ENCODE peak calls at places on chromosomes 4 and X, in ten cellular contexts. One of them, this sample, is unnamed.

GRCh38 chr4:122293374-122294365 is 85.1 kb upstream of the ADAD1 start:
- DNase-seq in dermis blood vessel endothelial cell: no peak
- DNase-seq in fibroblast of mammary gland: no peak
- DNase-seq in NCI-H510A: no peak
- DNase-seq in stimulated activated CD4-positive, alpha-beta T cell treated with anti-CD3 and anti-CD28 coated beads, Interleukin-12 subunit alpha, Interleukin-12 subunit beta, amount 100 ng/mL, for 4 hours: no peak
- DNase-seq in SJSA1: no peak
- DNase-seq in trophoblast cell: no peak
- DNase-seq in DMS153: no peak
- DNase-seq in iPS-NIHi11: peak
- DNase-seq in cerebellar cortex: peak
- DNase-seq in this sample: peak

GRCh38 chr4:128322986-128323385 is 35.4 kb upstream of the PGRMC2 start:
- DNase-seq in trophoblast cell: peak
- DNase-seq in stimulated activated CD4-positive, alpha-beta T cell treated with anti-CD3 and anti-CD28 coated beads, Interleukin-12 subunit alpha, Interleukin-12 subunit beta, amount 100 ng/mL, for 4 hours: no peak
- DNase-seq in iPS-NIHi11: no peak
- DNase-seq in cerebellar cortex: no peak
- DNase-seq in DMS153: no peak
- DNase-seq in SJSA1: peak
- DNase-seq in NCI-H510A: no peak
- DNase-seq in fibroblast of mammary gland: peak
- DNase-seq in dermis blood vessel endothelial cell: peak
- DNase-seq in this sample: no peak

GRCh38 chr4:3880595-3881120 is 114.5 kb downstream of the ADRA2C start:
- DNase-seq in fibroblast of mammary gland: peak
- DNase-seq in DMS153: no peak
- DNase-seq in iPS-NIHi11: peak
- DNase-seq in dermis blood vessel endothelial cell: peak
- DNase-seq in cerebellar cortex: peak
- DNase-seq in SJSA1: no peak
- DNase-seq in trophoblast cell: peak
- DNase-seq in stimulated activated CD4-positive, alpha-beta T cell treated with anti-CD3 and anti-CD28 coated beads, Interleukin-12 subunit alpha, Interleukin-12 subunit beta, amount 100 ng/mL, for 4 hours: peak
- DNase-seq in NCI-H510A: no peak
- DNase-seq in this sample: peak

GRCh38 chrX:47483310-47484268 is 567 bp upstream of the ZNF41 start:
- DNase-seq in DMS153: no peak
- DNase-seq in stimulated activated CD4-positive, alpha-beta T cell treated with anti-CD3 and anti-CD28 coated beads, Interleukin-12 subunit alpha, Interleukin-12 subunit beta, amount 100 ng/mL, for 4 hours: no peak
- DNase-seq in cerebellar cortex: peak
- DNase-seq in iPS-NIHi11: no peak
- DNase-seq in fibroblast of mammary gland: peak
- DNase-seq in trophoblast cell: no peak
- DNase-seq in SJSA1: peak
- DNase-seq in dermis blood vessel endothelial cell: peak
- DNase-seq in NCI-H510A: no peak
- DNase-seq in this sample: no peak

GRCh38 chr4:178395798-178396197 is 953.6 kb upstream of the AGA start:
- DNase-seq in trophoblast cell: no peak
- DNase-seq in dermis blood vessel endothelial cell: no peak
- DNase-seq in DMS153: no peak
- DNase-seq in fibroblast of mammary gland: no peak
- DNase-seq in iPS-NIHi11: no peak
- DNase-seq in SJSA1: no peak
- DNase-seq in stimulated activated CD4-positive, alpha-beta T cell treated with anti-CD3 and anti-CD28 coated beads, Interleukin-12 subunit alpha, Interleukin-12 subunit beta, amount 100 ng/mL, for 4 hours: no peak
- DNase-seq in cerebellar cortex: no peak
- DNase-seq in NCI-H510A: no peak
- DNase-seq in this sample: no peak

GRCh38 chr4:99076292-99076976 is 12.2 kb downstream of the ADH5 start:
- DNase-seq in SJSA1: no peak
- DNase-seq in NCI-H510A: no peak
- DNase-seq in iPS-NIHi11: no peak
- DNase-seq in trophoblast cell: peak
- DNase-seq in stimulated activated CD4-positive, alpha-beta T cell treated with anti-CD3 and anti-CD28 coated beads, Interleukin-12 subunit alpha, Interleukin-12 subunit beta, amount 100 ng/mL, for 4 hours: no peak
- DNase-seq in dermis blood vessel endothelial cell: no peak
- DNase-seq in cerebellar cortex: no peak
- DNase-seq in fibroblast of mammary gland: no peak
- DNase-seq in DMS153: no peak
- DNase-seq in this sample: no peak

GRCh38 chr4:122747068-122747467 is 14.6 kb downstream of the BBS12 start:
- DNase-seq in stimulated activated CD4-positive, alpha-beta T cell treated with anti-CD3 and anti-CD28 coated beads, Interleukin-12 subunit alpha, Interleukin-12 subunit beta, amount 100 ng/mL, for 4 hours: no peak
- DNase-seq in dermis blood vessel endothelial cell: no peak
- DNase-seq in DMS153: no peak
- DNase-seq in fibroblast of mammary gland: no peak
- DNase-seq in iPS-NIHi11: no peak
- DNase-seq in NCI-H510A: no peak
- DNase-seq in trophoblast cell: no peak
- DNase-seq in cerebellar cortex: no peak
- DNase-seq in SJSA1: no peak
- DNase-seq in this sample: no peak

GRCh38 chrX:18793601-18794089 is 86.2 kb downstream of the PPEF1 start:
- DNase-seq in NCI-H510A: peak
- DNase-seq in trophoblast cell: no peak
- DNase-seq in DMS153: no peak
- DNase-seq in stimulated activated CD4-positive, alpha-beta T cell treated with anti-CD3 and anti-CD28 coated beads, Interleukin-12 subunit alpha, Interleukin-12 subunit beta, amount 100 ng/mL, for 4 hours: no peak
- DNase-seq in cerebellar cortex: no peak
- DNase-seq in SJSA1: peak
- DNase-seq in dermis blood vessel endothelial cell: peak
- DNase-seq in fibroblast of mammary gland: no peak
- DNase-seq in iPS-NIHi11: peak
- DNase-seq in this sample: peak

GRCh38 chrX:16610121-16610565 is 39.8 kb upstream of the S100G start:
- DNase-seq in SJSA1: no peak
- DNase-seq in dermis blood vessel endothelial cell: peak
- DNase-seq in NCI-H510A: no peak
- DNase-seq in cerebellar cortex: no peak
- DNase-seq in DMS153: no peak
- DNase-seq in fibroblast of mammary gland: peak
- DNase-seq in iPS-NIHi11: no peak
- DNase-seq in trophoblast cell: no peak
- DNase-seq in stimulated activated CD4-positive, alpha-beta T cell treated with anti-CD3 and anti-CD28 coated beads, Interleukin-12 subunit alpha, Interleukin-12 subunit beta, amount 100 ng/mL, for 4 hours: no peak
- DNase-seq in this sample: no peak

GRCh38 chr4:71266090-71266794 is 72.6 kb upstream of the SLC4A4 start:
- DNase-seq in dermis blood vessel endothelial cell: no peak
- DNase-seq in cerebellar cortex: no peak
- DNase-seq in NCI-H510A: no peak
- DNase-seq in SJSA1: no peak
- DNase-seq in iPS-NIHi11: no peak
- DNase-seq in trophoblast cell: no peak
- DNase-seq in fibroblast of mammary gland: peak
- DNase-seq in DMS153: no peak
- DNase-seq in stimulated activated CD4-positive, alpha-beta T cell treated with anti-CD3 and anti-CD28 coated beads, Interleukin-12 subunit alpha, Interleukin-12 subunit beta, amount 100 ng/mL, for 4 hours: no peak
- DNase-seq in this sample: no peak

GRCh38 chr4:77538574-77539157 is 67.0 kb upstream of the CXCL13 start:
- DNase-seq in DMS153: peak
- DNase-seq in iPS-NIHi11: no peak
- DNase-seq in cerebellar cortex: peak
- DNase-seq in SJSA1: no peak
- DNase-seq in fibroblast of mammary gland: peak
- DNase-seq in trophoblast cell: no peak
- DNase-seq in stimulated activated CD4-positive, alpha-beta T cell treated with anti-CD3 and anti-CD28 coated beads, Interleukin-12 subunit alpha, Interleukin-12 subunit beta, amount 100 ng/mL, for 4 hours: no peak
- DNase-seq in dermis blood vessel endothelial cell: no peak
- DNase-seq in NCI-H510A: no peak
- DNase-seq in this sample: no peak

GRCh38 chr4:134622194-134622593 is 420.6 kb upstream of the PABPC4L start:
- DNase-seq in fibroblast of mammary gland: no peak
- DNase-seq in iPS-NIHi11: no peak
- DNase-seq in trophoblast cell: no peak
- DNase-seq in cerebellar cortex: no peak
- DNase-seq in NCI-H510A: no peak
- DNase-seq in stimulated activated CD4-positive, alpha-beta T cell treated with anti-CD3 and anti-CD28 coated beads, Interleukin-12 subunit alpha, Interleukin-12 subunit beta, amount 100 ng/mL, for 4 hours: no peak
- DNase-seq in DMS153: no peak
- DNase-seq in dermis blood vessel endothelial cell: no peak
- DNase-seq in SJSA1: no peak
- DNase-seq in this sample: no peak

GRCh38 chrX:65537229-65537628 is 2.6 kb upstream of the LAS1L start:
- DNase-seq in cerebellar cortex: no peak
- DNase-seq in DMS153: no peak
- DNase-seq in dermis blood vessel endothelial cell: peak
- DNase-seq in fibroblast of mammary gland: no peak
- DNase-seq in iPS-NIHi11: no peak
- DNase-seq in SJSA1: no peak
- DNase-seq in NCI-H510A: no peak
- DNase-seq in trophoblast cell: no peak
- DNase-seq in stimulated activated CD4-positive, alpha-beta T cell treated with anti-CD3 and anti-CD28 coated beads, Interleukin-12 subunit alpha, Interleukin-12 subunit beta, amount 100 ng/mL, for 4 hours: no peak
- DNase-seq in this sample: no peak

GRCh38 chr4:142648378-142648777 is 197.7 kb downstream of the INPP4B start:
- DNase-seq in cerebellar cortex: no peak
- DNase-seq in NCI-H510A: no peak
- DNase-seq in SJSA1: no peak
- DNase-seq in stimulated activated CD4-positive, alpha-beta T cell treated with anti-CD3 and anti-CD28 coated beads, Interleukin-12 subunit alpha, Interleukin-12 subunit beta, amount 100 ng/mL, for 4 hours: no peak
- DNase-seq in fibroblast of mammary gland: no peak
- DNase-seq in trophoblast cell: no peak
- DNase-seq in iPS-NIHi11: no peak
- DNase-seq in DMS153: no peak
- DNase-seq in dermis blood vessel endothelial cell: no peak
- DNase-seq in this sample: no peak

GRCh38 chrX:10134921-10135320 is 21.9 kb upstream of the CLCN4 start:
- DNase-seq in fibroblast of mammary gland: no peak
- DNase-seq in stimulated activated CD4-positive, alpha-beta T cell treated with anti-CD3 and anti-CD28 coated beads, Interleukin-12 subunit alpha, Interleukin-12 subunit beta, amount 100 ng/mL, for 4 hours: no peak
- DNase-seq in SJSA1: no peak
- DNase-seq in dermis blood vessel endothelial cell: no peak
- DNase-seq in trophoblast cell: no peak
- DNase-seq in cerebellar cortex: no peak
- DNase-seq in iPS-NIHi11: no peak
- DNase-seq in NCI-H510A: no peak
- DNase-seq in DMS153: no peak
- DNase-seq in this sample: no peak

GRCh38 chr4:183723561-183724228 is 64.6 kb downstream of the TRAPPC11 start:
- DNase-seq in dermis blood vessel endothelial cell: no peak
- DNase-seq in SJSA1: no peak
- DNase-seq in fibroblast of mammary gland: no peak
- DNase-seq in DMS153: no peak
- DNase-seq in cerebellar cortex: no peak
- DNase-seq in stimulated activated CD4-positive, alpha-beta T cell treated with anti-CD3 and anti-CD28 coated beads, Interleukin-12 subunit alpha, Interleukin-12 subunit beta, amount 100 ng/mL, for 4 hours: no peak
- DNase-seq in iPS-NIHi11: no peak
- DNase-seq in trophoblast cell: no peak
- DNase-seq in NCI-H510A: no peak
- DNase-seq in this sample: no peak

GRCh38 chr4:97513917-97514316 is 629.4 kb downstream of the STPG2 start:
- DNase-seq in fibroblast of mammary gland: no peak
- DNase-seq in iPS-NIHi11: no peak
- DNase-seq in stimulated activated CD4-positive, alpha-beta T cell treated with anti-CD3 and anti-CD28 coated beads, Interleukin-12 subunit alpha, Interleukin-12 subunit beta, amount 100 ng/mL, for 4 hours: no peak
- DNase-seq in DMS153: no peak
- DNase-seq in dermis blood vessel endothelial cell: no peak
- DNase-seq in NCI-H510A: no peak
- DNase-seq in SJSA1: no peak
- DNase-seq in trophoblast cell: no peak
- DNase-seq in cerebellar cortex: no peak
- DNase-seq in this sample: no peak

GRCh38 chrX:97898798-97899197 is 1015.1 kb downstream of the RPA4 start:
- DNase-seq in dermis blood vessel endothelial cell: no peak
- DNase-seq in fibroblast of mammary gland: peak
- DNase-seq in DMS153: no peak
- DNase-seq in trophoblast cell: peak
- DNase-seq in stimulated activated CD4-positive, alpha-beta T cell treated with anti-CD3 and anti-CD28 coated beads, Interleukin-12 subunit alpha, Interleukin-12 subunit beta, amount 100 ng/mL, for 4 hours: no peak
- DNase-seq in cerebellar cortex: no peak
- DNase-seq in SJSA1: no peak
- DNase-seq in NCI-H510A: no peak
- DNase-seq in iPS-NIHi11: no peak
- DNase-seq in this sample: no peak

GRCh38 chr4:121633642-121634041 is 63.1 kb downstream of the ANXA5 start:
- DNase-seq in NCI-H510A: no peak
- DNase-seq in iPS-NIHi11: peak
- DNase-seq in trophoblast cell: peak
- DNase-seq in cerebellar cortex: no peak
- DNase-seq in dermis blood vessel endothelial cell: no peak
- DNase-seq in DMS153: no peak
- DNase-seq in SJSA1: no peak
- DNase-seq in fibroblast of mammary gland: no peak
- DNase-seq in stimulated activated CD4-positive, alpha-beta T cell treated with anti-CD3 and anti-CD28 coated beads, Interleukin-12 subunit alpha, Interleukin-12 subunit beta, amount 100 ng/mL, for 4 hours: no peak
- DNase-seq in this sample: no peak

GRCh38 chr4:11489449-11490083 is 60.9 kb upstream of the HS3ST1 start:
- DNase-seq in DMS153: no peak
- DNase-seq in SJSA1: no peak
- DNase-seq in cerebellar cortex: no peak
- DNase-seq in trophoblast cell: no peak
- DNase-seq in fibroblast of mammary gland: no peak
- DNase-seq in iPS-NIHi11: no peak
- DNase-seq in stimulated activated CD4-positive, alpha-beta T cell treated with anti-CD3 and anti-CD28 coated beads, Interleukin-12 subunit alpha, Interleukin-12 subunit beta, amount 100 ng/mL, for 4 hours: no peak
- DNase-seq in NCI-H510A: no peak
- DNase-seq in dermis blood vessel endothelial cell: no peak
- DNase-seq in this sample: peak

GRCh38 chr4:2961411-2962098 is 1.7 kb downstream of the NOP14 start:
- DNase-seq in DMS153: no peak
- DNase-seq in cerebellar cortex: peak
- DNase-seq in trophoblast cell: no peak
- DNase-seq in dermis blood vessel endothelial cell: no peak
- DNase-seq in SJSA1: no peak
- DNase-seq in stimulated activated CD4-positive, alpha-beta T cell treated with anti-CD3 and anti-CD28 coated beads, Interleukin-12 subunit alpha, Interleukin-12 subunit beta, amount 100 ng/mL, for 4 hours: no peak
- DNase-seq in fibroblast of mammary gland: no peak
- DNase-seq in iPS-NIHi11: no peak
- DNase-seq in NCI-H510A: no peak
- DNase-seq in this sample: no peak

GRCh38 chr4:43776371-43776770 is 672.2 kb downstream of the KCTD8 start:
- DNase-seq in stimulated activated CD4-positive, alpha-beta T cell treated with anti-CD3 and anti-CD28 coated beads, Interleukin-12 subunit alpha, Interleukin-12 subunit beta, amount 100 ng/mL, for 4 hours: no peak
- DNase-seq in iPS-NIHi11: no peak
- DNase-seq in fibroblast of mammary gland: peak
- DNase-seq in trophoblast cell: no peak
- DNase-seq in dermis blood vessel endothelial cell: peak
- DNase-seq in DMS153: no peak
- DNase-seq in cerebellar cortex: no peak
- DNase-seq in NCI-H510A: no peak
- DNase-seq in SJSA1: no peak
- DNase-seq in this sample: peak

GRCh38 chr4:80619070-80619674 is 283.6 kb downstream of the CFAP299 start:
- DNase-seq in iPS-NIHi11: no peak
- DNase-seq in stimulated activated CD4-positive, alpha-beta T cell treated with anti-CD3 and anti-CD28 coated beads, Interleukin-12 subunit alpha, Interleukin-12 subunit beta, amount 100 ng/mL, for 4 hours: no peak
- DNase-seq in fibroblast of mammary gland: peak
- DNase-seq in DMS153: no peak
- DNase-seq in SJSA1: no peak
- DNase-seq in NCI-H510A: no peak
- DNase-seq in cerebellar cortex: no peak
- DNase-seq in dermis blood vessel endothelial cell: no peak
- DNase-seq in trophoblast cell: no peak
- DNase-seq in this sample: peak

GRCh38 chrX:104343408-104344129 is 88.8 kb upstream of the ESX1 start:
- DNase-seq in DMS153: no peak
- DNase-seq in iPS-NIHi11: peak
- DNase-seq in stimulated activated CD4-positive, alpha-beta T cell treated with anti-CD3 and anti-CD28 coated beads, Interleukin-12 subunit alpha, Interleukin-12 subunit beta, amount 100 ng/mL, for 4 hours: peak
- DNase-seq in trophoblast cell: peak
- DNase-seq in cerebellar cortex: peak
- DNase-seq in NCI-H510A: no peak
- DNase-seq in fibroblast of mammary gland: peak
- DNase-seq in SJSA1: peak
- DNase-seq in dermis blood vessel endothelial cell: peak
- DNase-seq in this sample: peak

GRCh38 chr4:187183351-187183750 is 459.7 kb upstream of the FAT1 start:
- DNase-seq in trophoblast cell: no peak
- DNase-seq in stimulated activated CD4-positive, alpha-beta T cell treated with anti-CD3 and anti-CD28 coated beads, Interleukin-12 subunit alpha, Interleukin-12 subunit beta, amount 100 ng/mL, for 4 hours: no peak
- DNase-seq in fibroblast of mammary gland: no peak
- DNase-seq in dermis blood vessel endothelial cell: no peak
- DNase-seq in NCI-H510A: no peak
- DNase-seq in cerebellar cortex: no peak
- DNase-seq in iPS-NIHi11: no peak
- DNase-seq in DMS153: no peak
- DNase-seq in SJSA1: peak
- DNase-seq in this sample: no peak

GRCh38 chr4:125020089-125021034 is 294.4 kb upstream of the FAT4 start:
- DNase-seq in NCI-H510A: no peak
- DNase-seq in fibroblast of mammary gland: no peak
- DNase-seq in trophoblast cell: no peak
- DNase-seq in cerebellar cortex: no peak
- DNase-seq in stimulated activated CD4-positive, alpha-beta T cell treated with anti-CD3 and anti-CD28 coated beads, Interleukin-12 subunit alpha, Interleukin-12 subunit beta, amount 100 ng/mL, for 4 hours: no peak
- DNase-seq in SJSA1: no peak
- DNase-seq in iPS-NIHi11: no peak
- DNase-seq in DMS153: no peak
- DNase-seq in dermis blood vessel endothelial cell: peak
- DNase-seq in this sample: no peak

GRCh38 chrX:118983513-118983912 is 9.1 kb downstream of the LONRF3 start:
- DNase-seq in fibroblast of mammary gland: no peak
- DNase-seq in DMS153: no peak
- DNase-seq in cerebellar cortex: no peak
- DNase-seq in NCI-H510A: no peak
- DNase-seq in stimulated activated CD4-positive, alpha-beta T cell treated with anti-CD3 and anti-CD28 coated beads, Interleukin-12 subunit alpha, Interleukin-12 subunit beta, amount 100 ng/mL, for 4 hours: no peak
- DNase-seq in SJSA1: no peak
- DNase-seq in iPS-NIHi11: no peak
- DNase-seq in trophoblast cell: no peak
- DNase-seq in dermis blood vessel endothelial cell: no peak
- DNase-seq in this sample: no peak

GRCh38 chr4:54717694-54718093 is 59.9 kb downstream of the KIT start:
- DNase-seq in stimulated activated CD4-positive, alpha-beta T cell treated with anti-CD3 and anti-CD28 coated beads, Interleukin-12 subunit alpha, Interleukin-12 subunit beta, amount 100 ng/mL, for 4 hours: no peak
- DNase-seq in iPS-NIHi11: no peak
- DNase-seq in cerebellar cortex: no peak
- DNase-seq in SJSA1: no peak
- DNase-seq in dermis blood vessel endothelial cell: no peak
- DNase-seq in fibroblast of mammary gland: no peak
- DNase-seq in trophoblast cell: no peak
- DNase-seq in NCI-H510A: no peak
- DNase-seq in DMS153: no peak
- DNase-seq in this sample: no peak